ENCODE peak calls at places on chromosomes 7 and 10, in four cellular contexts. One of them, this sample, is unnamed.

GRCh38 chr7:22662031-22662430 is 65.0 kb upstream of the IL6 start:
- DNase-seq in coronary artery: no peak
- DNase-seq in glutamatergic neuron: no peak
- DNase-seq in heart right ventricle: no peak
- DNase-seq in this sample: no peak

GRCh38 chr7:138999414-138999813 is 18.2 kb upstream of the KIAA1549 start:
- DNase-seq in heart right ventricle: no peak
- DNase-seq in coronary artery: no peak
- DNase-seq in glutamatergic neuron: no peak
- DNase-seq in this sample: no peak

GRCh38 chr10:541750-542371 is 147.6 kb downstream of the DIP2C start:
- DNase-seq in heart right ventricle: no peak
- DNase-seq in glutamatergic neuron: no peak
- DNase-seq in coronary artery: no peak
- DNase-seq in this sample: no peak

GRCh38 chr10:132545659-132546367 is 8.2 kb downstream of the INPP5A start:
- DNase-seq in glutamatergic neuron: no peak
- DNase-seq in coronary artery: no peak
- DNase-seq in heart right ventricle: no peak
- DNase-seq in this sample: no peak

GRCh38 chr7:106421181-106421762 is 136.5 kb upstream of the NAMPT start:
- DNase-seq in coronary artery: peak
- DNase-seq in glutamatergic neuron: no peak
- DNase-seq in heart right ventricle: peak
- DNase-seq in this sample: no peak

GRCh38 chr7:115748123-115748738 is 282.3 kb downstream of the TFEC start:
- DNase-seq in glutamatergic neuron: no peak
- DNase-seq in coronary artery: no peak
- DNase-seq in heart right ventricle: no peak
- DNase-seq in this sample: no peak

GRCh38 chr10:119251315-119251708 is 43.9 kb downstream of the GRK5 start:
- DNase-seq in heart right ventricle: no peak
- DNase-seq in coronary artery: no peak
- DNase-seq in glutamatergic neuron: no peak
- DNase-seq in this sample: no peak

GRCh38 chr10:63593576-63593975 is 72.4 kb downstream of the REEP3 start:
- DNase-seq in heart right ventricle: no peak
- DNase-seq in coronary artery: no peak
- DNase-seq in glutamatergic neuron: no peak
- DNase-seq in this sample: no peak

GRCh38 chr10:7400068-7400824 is 10.6 kb downstream of the SFMBT2 start:
- DNase-seq in glutamatergic neuron: no peak
- DNase-seq in heart right ventricle: peak
- DNase-seq in coronary artery: no peak
- DNase-seq in this sample: no peak

GRCh38 chr10:34156781-34157425 is 658.2 kb downstream of the PARD3 start:
- DNase-seq in heart right ventricle: no peak
- DNase-seq in coronary artery: no peak
- DNase-seq in glutamatergic neuron: no peak
- DNase-seq in this sample: no peak

GRCh38 chr7:151235091-151235787 is 3.0 kb downstream of the CHPF2 start:
- DNase-seq in glutamatergic neuron: no peak
- DNase-seq in coronary artery: no peak
- DNase-seq in heart right ventricle: no peak
- DNase-seq in this sample: no peak

GRCh38 chr7:2523941-2524807 is 4.6 kb downstream of the LFNG start:
- DNase-seq in glutamatergic neuron: peak
- DNase-seq in coronary artery: no peak
- DNase-seq in heart right ventricle: peak
- DNase-seq in this sample: no peak

GRCh38 chr10:80196270-80196949 is 8.9 kb downstream of the ANXA11 start:
- DNase-seq in heart right ventricle: no peak
- DNase-seq in glutamatergic neuron: no peak
- DNase-seq in coronary artery: peak
- DNase-seq in this sample: no peak

GRCh38 chr10:7689591-7689990 is 13.5 kb upstream of the ITIH2 start:
- DNase-seq in heart right ventricle: no peak
- DNase-seq in glutamatergic neuron: no peak
- DNase-seq in coronary artery: no peak
- DNase-seq in this sample: no peak

GRCh38 chr10:89466599-89467035 is 52.2 kb downstream of the IFIT5 start:
- DNase-seq in coronary artery: no peak
- DNase-seq in glutamatergic neuron: no peak
- DNase-seq in heart right ventricle: peak
- DNase-seq in this sample: no peak

GRCh38 chr7:91345449-91345848 is 81.2 kb downstream of the FZD1 start:
- DNase-seq in coronary artery: no peak
- DNase-seq in glutamatergic neuron: no peak
- DNase-seq in heart right ventricle: no peak
- DNase-seq in this sample: no peak

GRCh38 chr7:2209146-2209960 is 23.4 kb downstream of the MAD1L1 start:
- DNase-seq in heart right ventricle: peak
- DNase-seq in coronary artery: no peak
- DNase-seq in glutamatergic neuron: peak
- DNase-seq in this sample: no peak

GRCh38 chr10:31554556-31554955 is 235.5 kb downstream of the ZEB1 start:
- DNase-seq in coronary artery: no peak
- DNase-seq in glutamatergic neuron: no peak
- DNase-seq in heart right ventricle: no peak
- DNase-seq in this sample: no peak

GRCh38 chr7:86867163-86867762 is 192.2 kb downstream of the ELAPOR2 start:
- DNase-seq in coronary artery: no peak
- DNase-seq in glutamatergic neuron: no peak
- DNase-seq in heart right ventricle: no peak
- DNase-seq in this sample: no peak

GRCh38 chr7:139597028-139597427 is 73.5 kb downstream of the CLEC2L start:
- DNase-seq in glutamatergic neuron: no peak
- DNase-seq in heart right ventricle: no peak
- DNase-seq in coronary artery: no peak
- DNase-seq in this sample: no peak

GRCh38 chr10:89158446-89158845 is 48.7 kb downstream of the CH25H start:
- DNase-seq in coronary artery: no peak
- DNase-seq in heart right ventricle: no peak
- DNase-seq in glutamatergic neuron: no peak
- DNase-seq in this sample: no peak

GRCh38 chr7:154927624-154928125 is 75.2 kb downstream of the PAXIP1 start:
- DNase-seq in heart right ventricle: no peak
- DNase-seq in glutamatergic neuron: peak
- DNase-seq in coronary artery: no peak
- DNase-seq in this sample: no peak

GRCh38 chr7:107480932-107481331 is 11.1 kb downstream of the GPR22 start:
- DNase-seq in coronary artery: no peak
- DNase-seq in heart right ventricle: no peak
- DNase-seq in glutamatergic neuron: no peak
- DNase-seq in this sample: no peak

GRCh38 chr10:116271593-116272496 is 1.2 kb downstream of the GFRA1 start:
- DNase-seq in heart right ventricle: peak
- DNase-seq in coronary artery: no peak
- DNase-seq in glutamatergic neuron: peak
- DNase-seq in this sample: no peak

GRCh38 chr7:112529486-112529885 is 48.7 kb downstream of the LSMEM1 start:
- DNase-seq in coronary artery: no peak
- DNase-seq in heart right ventricle: no peak
- DNase-seq in glutamatergic neuron: no peak
- DNase-seq in this sample: no peak

GRCh38 chr10:66773418-66773817 is 152.4 kb upstream of the LRRTM3 start:
- DNase-seq in glutamatergic neuron: no peak
- DNase-seq in heart right ventricle: no peak
- DNase-seq in coronary artery: no peak
- DNase-seq in this sample: no peak

GRCh38 chr10:88525371-88526079 is 57.6 kb downstream of the RNLS start:
- DNase-seq in heart right ventricle: no peak
- DNase-seq in coronary artery: no peak
- DNase-seq in glutamatergic neuron: no peak
- DNase-seq in this sample: no peak

GRCh38 chr10:131755200-131755599 is 145.6 kb upstream of the PPP2R2D start:
- DNase-seq in glutamatergic neuron: no peak
- DNase-seq in heart right ventricle: no peak
- DNase-seq in coronary artery: no peak
- DNase-seq in this sample: no peak

GRCh38 chr10:30488319-30488718 is 54.3 kb downstream of the MAP3K8 start:
- DNase-seq in glutamatergic neuron: no peak
- DNase-seq in heart right ventricle: no peak
- DNase-seq in coronary artery: no peak
- DNase-seq in this sample: no peak

GRCh38 chr10:24971374-24971773 is 19.0 kb upstream of the PRTFDC1 start:
- DNase-seq in heart right ventricle: no peak
- DNase-seq in coronary artery: no peak
- DNase-seq in glutamatergic neuron: no peak
- DNase-seq in this sample: no peak

GRCh38 chr10:33334170-33334838 is at the start of gene NRP1:
- DNase-seq in heart right ventricle: peak
- DNase-seq in coronary artery: peak
- DNase-seq in glutamatergic neuron: peak
- DNase-seq in this sample: no peak

GRCh38 chr10:63699785-63700184 is 178.6 kb downstream of the REEP3 start:
- DNase-seq in glutamatergic neuron: no peak
- DNase-seq in coronary artery: no peak
- DNase-seq in heart right ventricle: no peak
- DNase-seq in this sample: no peak

DNA sequence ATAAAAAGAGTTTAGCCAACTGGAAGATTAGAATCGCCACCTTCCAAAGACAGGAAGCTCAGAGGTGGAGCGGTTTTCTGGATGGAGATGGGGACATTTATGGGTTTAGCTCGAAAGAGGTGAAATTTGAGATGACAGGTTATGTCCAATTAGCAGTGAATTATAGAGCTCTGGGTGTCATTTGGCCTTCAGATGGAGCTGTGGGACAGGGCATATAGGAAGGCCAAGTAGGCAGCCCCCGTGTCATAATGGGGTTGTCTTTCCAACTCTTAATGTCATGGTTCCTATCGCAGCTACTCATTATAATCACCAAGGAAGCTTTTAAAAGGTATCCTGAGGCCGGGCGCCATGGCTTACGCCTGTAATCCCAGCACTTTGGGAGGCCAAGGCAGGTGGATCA is 21.0 kb upstream of the EEPD1 start:
- DNase-seq in heart right ventricle: no peak
- DNase-seq in coronary artery: no peak
- DNase-seq in glutamatergic neuron: no peak
- DNase-seq in this sample: no peak
- TF ChIP-seq CTCF in heart right ventricle: no peak
- TF ChIP-seq CTCF in coronary artery: no peak
- TF ChIP-seq CTCF in glutamatergic neuron: no peak
- TF ChIP-seq CTCF in this sample: no peak

DNA sequence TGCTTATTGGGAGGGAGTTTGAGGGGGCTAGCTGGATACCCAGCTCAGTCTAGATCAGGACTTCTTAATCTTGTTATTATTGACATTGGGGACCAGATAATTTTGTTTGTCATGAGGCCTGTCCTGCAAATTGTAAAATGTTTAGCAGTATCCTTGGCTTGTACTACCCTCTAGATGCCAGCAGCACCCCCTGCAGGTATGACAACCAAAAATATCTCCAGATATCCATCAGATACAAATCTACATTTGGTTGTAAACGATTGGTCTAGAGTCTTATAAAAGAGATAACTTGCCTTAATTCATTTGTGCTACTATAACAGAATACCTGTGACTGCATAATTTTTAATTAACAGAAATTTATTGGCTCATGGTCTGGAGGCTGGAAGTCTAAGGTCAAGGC is 1232.2 kb downstream of the XPNPEP1 start:
- DNase-seq in glutamatergic neuron: no peak
- DNase-seq in coronary artery: no peak
- DNase-seq in heart right ventricle: no peak
- DNase-seq in this sample: no peak
- TF ChIP-seq CTCF in glutamatergic neuron: no peak
- TF ChIP-seq CTCF in coronary artery: no peak
- TF ChIP-seq CTCF in heart right ventricle: no peak
- TF ChIP-seq CTCF in this sample: no peak

DNA sequence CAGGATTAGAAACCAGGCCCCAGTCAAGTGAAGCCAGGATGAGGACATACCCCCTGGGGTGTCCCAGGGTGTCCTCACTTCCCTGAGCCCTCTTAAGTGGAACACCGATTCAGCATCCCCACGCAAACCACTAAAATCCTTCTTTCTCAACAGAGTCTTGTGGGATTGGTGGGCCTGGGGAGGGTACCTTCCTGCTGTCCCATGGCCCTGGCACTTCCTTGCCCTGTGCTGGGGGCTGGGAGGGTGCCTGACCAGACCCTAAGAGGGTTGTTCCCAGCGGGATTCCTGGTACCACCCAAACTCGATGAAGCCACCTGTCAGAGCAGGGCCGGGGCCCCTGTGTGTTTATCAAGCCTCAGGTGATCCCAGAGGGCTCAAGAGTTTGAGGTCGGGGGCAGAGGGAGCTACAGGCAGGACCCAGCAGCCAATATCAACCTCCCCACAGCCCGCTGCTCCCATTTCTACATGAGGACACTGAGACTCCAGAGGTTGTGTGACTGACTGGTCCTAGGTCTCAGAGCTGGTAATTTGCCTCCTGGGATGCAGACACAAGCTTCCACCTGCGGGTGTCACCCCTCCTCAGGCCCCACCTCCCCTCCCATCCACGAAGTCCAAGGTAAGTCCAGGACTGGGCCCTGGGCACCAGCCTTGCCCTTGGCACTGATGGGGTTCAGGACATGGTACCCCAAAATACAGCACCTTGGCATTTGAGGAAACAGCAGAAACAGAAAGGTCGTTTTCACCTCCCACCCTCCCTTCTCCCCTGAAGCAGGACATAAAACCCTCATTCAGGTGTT is 31.4 kb downstream of the OAT start:
- DNase-seq in heart right ventricle: no peak
- DNase-seq in coronary artery: peak
- DNase-seq in glutamatergic neuron: no peak
- DNase-seq in this sample: no peak
- TF ChIP-seq CTCF in heart right ventricle: no peak
- TF ChIP-seq CTCF in coronary artery: no peak
- TF ChIP-seq CTCF in glutamatergic neuron: no peak
- TF ChIP-seq CTCF in this sample: no peak

DNA sequence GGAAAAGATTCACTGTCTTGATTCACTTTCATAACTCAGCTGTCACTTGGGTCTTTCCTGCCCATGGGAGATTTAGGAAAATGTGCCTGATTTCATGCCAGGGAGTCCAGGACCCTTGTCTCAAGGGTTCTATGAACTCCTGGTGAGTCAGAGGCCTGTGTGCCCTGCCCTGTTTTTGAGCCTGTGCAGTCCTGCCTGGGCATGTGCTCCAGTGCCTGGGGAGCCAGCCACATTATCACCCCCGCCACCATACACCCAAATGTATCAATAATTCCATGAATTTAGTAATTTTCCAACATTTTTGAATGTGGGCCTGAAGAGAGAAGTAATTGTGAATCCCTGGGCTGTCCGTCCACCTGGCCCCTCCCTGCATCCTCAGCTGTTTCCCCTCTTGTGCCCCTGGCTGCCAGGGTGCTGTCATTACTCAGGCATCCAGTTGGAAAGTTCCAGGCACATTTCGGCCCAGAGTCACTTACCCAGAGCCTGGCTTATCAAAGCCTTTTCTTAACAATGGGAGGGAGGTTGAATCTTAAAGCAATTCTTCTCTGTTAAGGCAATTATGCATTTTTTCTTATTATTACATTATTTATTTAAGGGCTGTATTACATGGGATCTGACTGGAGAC is 287.8 kb upstream of the CDC14C start:
- DNase-seq in coronary artery: no peak
- DNase-seq in heart right ventricle: peak
- DNase-seq in glutamatergic neuron: no peak
- DNase-seq in this sample: no peak
- TF ChIP-seq CTCF in coronary artery: no peak
- TF ChIP-seq CTCF in heart right ventricle: no peak
- TF ChIP-seq CTCF in glutamatergic neuron: no peak
- TF ChIP-seq CTCF in this sample: no peak